ENCODE peak calls at places on chromosomes 11 and 22, in eight cellular contexts. One of them, this sample, is unnamed. For H3K4me1, the result is how much of the 10 kb centered on the place peaks cover.

GRCh38 chr11:61161190-61162091 is at the start of gene VPS37C:
- DNase-seq in OCI-LY7: peak
- DNase-seq in colonic mucosa: peak
- DNase-seq in stomach: peak
- DNase-seq in Peyer's patch: peak
- DNase-seq in left ventricle myocardium inferior: peak
- DNase-seq in cardiac muscle cell: peak
- DNase-seq in lung: peak
- DNase-seq in this sample: peak

GRCh38 chr11:43789700-43790443 is 90.8 kb upstream of the ALKBH3 start:
- DNase-seq in OCI-LY7: no peak
- DNase-seq in Peyer's patch: no peak
- DNase-seq in stomach: no peak
- DNase-seq in left ventricle myocardium inferior: no peak
- DNase-seq in lung: no peak
- DNase-seq in colonic mucosa: no peak
- DNase-seq in cardiac muscle cell: no peak
- DNase-seq in this sample: no peak

GRCh38 chr22:33537059-33537458 is 383.2 kb downstream of the LARGE1 start:
- DNase-seq in colonic mucosa: no peak
- DNase-seq in OCI-LY7: no peak
- DNase-seq in Peyer's patch: no peak
- DNase-seq in lung: no peak
- DNase-seq in left ventricle myocardium inferior: peak
- DNase-seq in stomach: no peak
- DNase-seq in cardiac muscle cell: no peak
- DNase-seq in this sample: no peak

GRCh38 chr22:19105867-19106802 is 16.1 kb downstream of the DGCR2 start:
- DNase-seq in colonic mucosa: no peak
- DNase-seq in stomach: no peak
- DNase-seq in Peyer's patch: no peak
- DNase-seq in lung: no peak
- DNase-seq in OCI-LY7: peak
- DNase-seq in cardiac muscle cell: no peak
- DNase-seq in left ventricle myocardium inferior: no peak
- DNase-seq in this sample: no peak

GRCh38 chr22:24803064-24803542 is 2.9 kb upstream of the SGSM1 start:
- DNase-seq in OCI-LY7: peak
- DNase-seq in stomach: peak
- DNase-seq in left ventricle myocardium inferior: peak
- DNase-seq in Peyer's patch: peak
- DNase-seq in colonic mucosa: peak
- DNase-seq in lung: peak
- DNase-seq in cardiac muscle cell: peak
- DNase-seq in this sample: peak

GRCh38 chr11:82927264-82927880 is 25.8 kb downstream of the DDIAS start:
- DNase-seq in OCI-LY7: peak
- DNase-seq in left ventricle myocardium inferior: no peak
- DNase-seq in colonic mucosa: peak
- DNase-seq in Peyer's patch: no peak
- DNase-seq in cardiac muscle cell: peak
- DNase-seq in stomach: no peak
- DNase-seq in lung: no peak
- DNase-seq in this sample: no peak

GRCh38 chr22:36424901-36425579 is 37.3 kb upstream of the MYH9 start:
- DNase-seq in lung: no peak
- DNase-seq in OCI-LY7: no peak
- DNase-seq in colonic mucosa: no peak
- DNase-seq in cardiac muscle cell: no peak
- DNase-seq in stomach: no peak
- DNase-seq in Peyer's patch: no peak
- DNase-seq in left ventricle myocardium inferior: no peak
- DNase-seq in this sample: no peak

GRCh38 chr11:70526116-70527045 is 128.1 kb downstream of the CTTN start:
- DNase-seq in cardiac muscle cell: no peak
- DNase-seq in OCI-LY7: no peak
- DNase-seq in lung: peak
- DNase-seq in Peyer's patch: peak
- DNase-seq in colonic mucosa: no peak
- DNase-seq in stomach: no peak
- DNase-seq in left ventricle myocardium inferior: no peak
- DNase-seq in this sample: no peak

GRCh38 chr11:66743271-66743968 is 14.4 kb upstream of the SPTBN2 start:
- DNase-seq in OCI-LY7: no peak
- DNase-seq in stomach: peak
- DNase-seq in cardiac muscle cell: no peak
- DNase-seq in colonic mucosa: peak
- DNase-seq in Peyer's patch: peak
- DNase-seq in lung: peak
- DNase-seq in left ventricle myocardium inferior: no peak
- DNase-seq in this sample: peak

GRCh38 chr11:75450826-75451783 is 18.1 kb upstream of the KLHL35 start:
- DNase-seq in stomach: no peak
- DNase-seq in cardiac muscle cell: peak
- DNase-seq in Peyer's patch: no peak
- DNase-seq in colonic mucosa: no peak
- DNase-seq in OCI-LY7: peak
- DNase-seq in lung: no peak
- DNase-seq in left ventricle myocardium inferior: no peak
- DNase-seq in this sample: no peak

GRCh38 chr11:19546325-19546724 is 166.3 kb upstream of the NAV2 start:
- DNase-seq in Peyer's patch: no peak
- DNase-seq in OCI-LY7: no peak
- DNase-seq in colonic mucosa: no peak
- DNase-seq in stomach: no peak
- DNase-seq in lung: no peak
- DNase-seq in cardiac muscle cell: no peak
- DNase-seq in left ventricle myocardium inferior: no peak
- DNase-seq in this sample: no peak

GRCh38 chr11:30683176-30683575 is 97.0 kb upstream of the MPPED2 start:
- DNase-seq in cardiac muscle cell: no peak
- DNase-seq in colonic mucosa: no peak
- DNase-seq in left ventricle myocardium inferior: no peak
- DNase-seq in stomach: no peak
- DNase-seq in lung: no peak
- DNase-seq in OCI-LY7: no peak
- DNase-seq in Peyer's patch: no peak
- DNase-seq in this sample: no peak

GRCh38 chr11:64747961-64748715 is 4.2 kb upstream of the RASGRP2 start:
- DNase-seq in colonic mucosa: no peak
- DNase-seq in left ventricle myocardium inferior: peak
- DNase-seq in stomach: no peak
- DNase-seq in lung: no peak
- DNase-seq in OCI-LY7: no peak
- DNase-seq in cardiac muscle cell: no peak
- DNase-seq in Peyer's patch: no peak
- DNase-seq in this sample: no peak

GRCh38 chr22:34696557-34696956 is 369.4 kb upstream of the ISX start:
- DNase-seq in cardiac muscle cell: peak
- DNase-seq in Peyer's patch: no peak
- DNase-seq in OCI-LY7: peak
- DNase-seq in stomach: no peak
- DNase-seq in left ventricle myocardium inferior: no peak
- DNase-seq in colonic mucosa: no peak
- DNase-seq in lung: no peak
- DNase-seq in this sample: no peak

GRCh38 chr11:30789270-30789669 is 203.1 kb upstream of the MPPED2 start:
- DNase-seq in Peyer's patch: no peak
- DNase-seq in cardiac muscle cell: no peak
- DNase-seq in lung: no peak
- DNase-seq in OCI-LY7: no peak
- DNase-seq in colonic mucosa: no peak
- DNase-seq in stomach: no peak
- DNase-seq in left ventricle myocardium inferior: no peak
- DNase-seq in this sample: no peak

GRCh38 chr11:109641549-109641948 is 219.6 kb downstream of the C11orf87 start:
- DNase-seq in cardiac muscle cell: peak
- DNase-seq in stomach: no peak
- DNase-seq in Peyer's patch: no peak
- DNase-seq in left ventricle myocardium inferior: no peak
- DNase-seq in lung: no peak
- DNase-seq in colonic mucosa: no peak
- DNase-seq in OCI-LY7: no peak
- DNase-seq in this sample: no peak

GRCh38 chr11:95661159-95661558 is 128.4 kb downstream of the FAM76B start:
- DNase-seq in stomach: no peak
- DNase-seq in left ventricle myocardium inferior: no peak
- DNase-seq in cardiac muscle cell: no peak
- DNase-seq in Peyer's patch: no peak
- DNase-seq in lung: no peak
- DNase-seq in colonic mucosa: no peak
- DNase-seq in OCI-LY7: no peak
- DNase-seq in this sample: no peak

GRCh38 chr11:71129624-71130023 is 122.8 kb downstream of the SHANK2 start:
- DNase-seq in stomach: no peak
- DNase-seq in OCI-LY7: no peak
- DNase-seq in colonic mucosa: no peak
- DNase-seq in lung: no peak
- DNase-seq in Peyer's patch: no peak
- DNase-seq in cardiac muscle cell: no peak
- DNase-seq in left ventricle myocardium inferior: no peak
- DNase-seq in this sample: no peak

GRCh38 chr22:29152381-29153138 is 53.1 kb upstream of the EMID1 start:
- DNase-seq in cardiac muscle cell: no peak
- DNase-seq in Peyer's patch: no peak
- DNase-seq in left ventricle myocardium inferior: peak
- DNase-seq in colonic mucosa: peak
- DNase-seq in stomach: peak
- DNase-seq in lung: peak
- DNase-seq in OCI-LY7: no peak
- DNase-seq in this sample: no peak

GRCh38 chr11:97361812-97362378 is 972.1 kb downstream of the JRKL start:
- DNase-seq in colonic mucosa: no peak
- DNase-seq in cardiac muscle cell: no peak
- DNase-seq in OCI-LY7: no peak
- DNase-seq in Peyer's patch: no peak
- DNase-seq in left ventricle myocardium inferior: no peak
- DNase-seq in stomach: no peak
- DNase-seq in lung: no peak
- DNase-seq in this sample: no peak

GRCh38 chr11:29435421-29435820 is 581.4 kb downstream of the KCNA4 start:
- DNase-seq in lung: no peak
- DNase-seq in stomach: no peak
- DNase-seq in cardiac muscle cell: no peak
- DNase-seq in colonic mucosa: no peak
- DNase-seq in Peyer's patch: no peak
- DNase-seq in OCI-LY7: no peak
- DNase-seq in left ventricle myocardium inferior: no peak
- DNase-seq in this sample: no peak

GRCh38 chr22:47551438-47551788 is 789.0 kb downstream of the TBC1D22A start:
- DNase-seq in left ventricle myocardium inferior: no peak
- DNase-seq in OCI-LY7: no peak
- DNase-seq in stomach: peak
- DNase-seq in Peyer's patch: no peak
- DNase-seq in cardiac muscle cell: no peak
- DNase-seq in lung: no peak
- DNase-seq in colonic mucosa: no peak
- DNase-seq in this sample: no peak

GRCh38 chr11:117072517-117073218 is 25.6 kb downstream of the SIK3 start:
- DNase-seq in cardiac muscle cell: no peak
- DNase-seq in lung: no peak
- DNase-seq in left ventricle myocardium inferior: no peak
- DNase-seq in stomach: no peak
- DNase-seq in colonic mucosa: no peak
- DNase-seq in Peyer's patch: no peak
- DNase-seq in OCI-LY7: no peak
- DNase-seq in this sample: no peak

GRCh38 chr11:62400760-62401159 is 18.1 kb upstream of the SCGB1A1 start:
- DNase-seq in cardiac muscle cell: peak
- DNase-seq in colonic mucosa: peak
- DNase-seq in Peyer's patch: peak
- DNase-seq in left ventricle myocardium inferior: peak
- DNase-seq in OCI-LY7: no peak
- DNase-seq in lung: peak
- DNase-seq in stomach: peak
- DNase-seq in this sample: peak

GRCh38 chr11:62401356-62401755 is 17.5 kb upstream of the SCGB1A1 start:
- DNase-seq in Peyer's patch: no peak
- DNase-seq in lung: no peak
- DNase-seq in cardiac muscle cell: no peak
- DNase-seq in stomach: no peak
- DNase-seq in left ventricle myocardium inferior: no peak
- DNase-seq in colonic mucosa: no peak
- DNase-seq in OCI-LY7: no peak
- DNase-seq in this sample: no peak

GRCh38 chr11:62399172-62399867 is 19.5 kb upstream of the SCGB1A1 start:
- DNase-seq in left ventricle myocardium inferior: no peak
- DNase-seq in cardiac muscle cell: no peak
- DNase-seq in Peyer's patch: no peak
- DNase-seq in colonic mucosa: no peak
- DNase-seq in OCI-LY7: no peak
- DNase-seq in lung: no peak
- DNase-seq in stomach: no peak
- DNase-seq in this sample: no peak

GRCh38 chr11:62400281-62400680 is 18.6 kb upstream of the SCGB1A1 start:
- DNase-seq in lung: no peak
- DNase-seq in cardiac muscle cell: no peak
- DNase-seq in colonic mucosa: no peak
- DNase-seq in stomach: no peak
- DNase-seq in Peyer's patch: no peak
- DNase-seq in left ventricle myocardium inferior: no peak
- DNase-seq in OCI-LY7: no peak
- DNase-seq in this sample: no peak

GRCh38 chr11:62399868-62400245 is 19.0 kb upstream of the SCGB1A1 start:
- DNase-seq in stomach: no peak
- DNase-seq in cardiac muscle cell: no peak
- DNase-seq in left ventricle myocardium inferior: peak
- DNase-seq in colonic mucosa: no peak
- DNase-seq in lung: no peak
- DNase-seq in Peyer's patch: no peak
- DNase-seq in OCI-LY7: no peak
- DNase-seq in this sample: no peak
- H3K4me1 ChIP-seq in stomach: half or more
- H3K4me1 ChIP-seq in cardiac muscle cell: under half
- H3K4me1 ChIP-seq in left ventricle myocardium inferior: half or more
- H3K4me1 ChIP-seq in colonic mucosa: under half
- H3K4me1 ChIP-seq in lung: under half
- H3K4me1 ChIP-seq in Peyer's patch: under half
- H3K4me1 ChIP-seq in OCI-LY7: under half
- H3K4me1 ChIP-seq in this sample: half or more

GRCh38 chr22:27727673-27728451 is 73.7 kb downstream of the MN1 start:
- DNase-seq in lung: no peak
- DNase-seq in cardiac muscle cell: no peak
- DNase-seq in colonic mucosa: no peak
- DNase-seq in left ventricle myocardium inferior: no peak
- DNase-seq in OCI-LY7: no peak
- DNase-seq in stomach: no peak
- DNase-seq in Peyer's patch: no peak
- DNase-seq in this sample: no peak
- TF ChIP-seq CTCF in lung: no peak
- TF ChIP-seq CTCF in cardiac muscle cell: no peak
- TF ChIP-seq CTCF in colonic mucosa: no peak
- TF ChIP-seq CTCF in left ventricle myocardium inferior: no peak
- TF ChIP-seq CTCF in OCI-LY7: no peak
- TF ChIP-seq CTCF in stomach: no peak
- TF ChIP-seq CTCF in Peyer's patch: no peak
- TF ChIP-seq CTCF in this sample: no peak

GRCh38 chr11:111845256-111846028 is 25.9 kb downstream of the ALG9 start:
- DNase-seq in left ventricle myocardium inferior: no peak
- DNase-seq in OCI-LY7: no peak
- DNase-seq in stomach: no peak
- DNase-seq in colonic mucosa: no peak
- DNase-seq in cardiac muscle cell: no peak
- DNase-seq in lung: no peak
- DNase-seq in Peyer's patch: no peak
- DNase-seq in this sample: no peak
- H3K4me1 ChIP-seq in left ventricle myocardium inferior: under half
- H3K4me1 ChIP-seq in OCI-LY7: under half
- H3K4me1 ChIP-seq in stomach: under half
- H3K4me1 ChIP-seq in colonic mucosa: under half
- H3K4me1 ChIP-seq in cardiac muscle cell: under half
- H3K4me1 ChIP-seq in lung: under half
- H3K4me1 ChIP-seq in Peyer's patch: under half
- H3K4me1 ChIP-seq in this sample: under half

GRCh38 chr11:59842316-59842715 is 3.0 kb downstream of the CBLIF start:
- DNase-seq in Peyer's patch: no peak
- DNase-seq in colonic mucosa: no peak
- DNase-seq in lung: no peak
- DNase-seq in stomach: no peak
- DNase-seq in OCI-LY7: no peak
- DNase-seq in left ventricle myocardium inferior: no peak
- DNase-seq in cardiac muscle cell: no peak
- DNase-seq in this sample: no peak
- TF ChIP-seq CTCF in Peyer's patch: no peak
- TF ChIP-seq CTCF in colonic mucosa: no peak
- TF ChIP-seq CTCF in lung: no peak
- TF ChIP-seq CTCF in stomach: no peak
- TF ChIP-seq CTCF in OCI-LY7: no peak
- TF ChIP-seq CTCF in left ventricle myocardium inferior: no peak
- TF ChIP-seq CTCF in cardiac muscle cell: no peak
- TF ChIP-seq CTCF in this sample: no peak